ENCODE peak calls at places on chromosomes 2 and 18, in six cellular contexts. One of them, this sample, is unnamed. For H3K4me1, the result is how much of the 10 kb centered on the place peaks cover.

GRCh38 chr2:153873062-153874048 is 1.6 kb downstream of the GALNT13 start:
- DNase-seq in trophoblast cell: no peak
- DNase-seq in neuronal stem cell: no peak
- DNase-seq in IMR-90: no peak
- DNase-seq in H9: peak
- DNase-seq in H1: no peak
- DNase-seq in this sample: no peak

GRCh38 chr2:196018037-196018436 is 50.6 kb downstream of the DNAH7 start:
- DNase-seq in H9: no peak
- DNase-seq in trophoblast cell: no peak
- DNase-seq in IMR-90: no peak
- DNase-seq in H1: no peak
- DNase-seq in neuronal stem cell: no peak
- DNase-seq in this sample: no peak

GRCh38 chr18:48992133-48992532 is 41.4 kb upstream of the SMAD7 start:
- DNase-seq in trophoblast cell: no peak
- DNase-seq in H9: no peak
- DNase-seq in IMR-90: no peak
- DNase-seq in neuronal stem cell: no peak
- DNase-seq in H1: no peak
- DNase-seq in this sample: no peak

GRCh38 chr2:104872866-104873688 is 19.2 kb downstream of the POU3F3 start:
- DNase-seq in H1: no peak
- DNase-seq in neuronal stem cell: peak
- DNase-seq in H9: peak
- DNase-seq in trophoblast cell: peak
- DNase-seq in IMR-90: peak
- DNase-seq in this sample: peak

GRCh38 chr2:233386382-233387041 is 32.2 kb downstream of the DGKD start:
- DNase-seq in H1: no peak
- DNase-seq in IMR-90: peak
- DNase-seq in neuronal stem cell: no peak
- DNase-seq in trophoblast cell: no peak
- DNase-seq in H9: no peak
- DNase-seq in this sample: peak

GRCh38 chr18:14086459-14087231 is 45.6 kb downstream of the ZNF519 start:
- DNase-seq in trophoblast cell: peak
- DNase-seq in H9: peak
- DNase-seq in H1: peak
- DNase-seq in neuronal stem cell: peak
- DNase-seq in IMR-90: peak
- DNase-seq in this sample: peak

GRCh38 chr2:239309398-239310245 is 91.2 kb downstream of the HDAC4 start:
- DNase-seq in H9: peak
- DNase-seq in H1: no peak
- DNase-seq in neuronal stem cell: no peak
- DNase-seq in trophoblast cell: no peak
- DNase-seq in IMR-90: no peak
- DNase-seq in this sample: no peak

GRCh38 chr2:71892896-71893295 is 254.8 kb downstream of the CYP26B1 start:
- DNase-seq in H9: no peak
- DNase-seq in trophoblast cell: no peak
- DNase-seq in H1: no peak
- DNase-seq in neuronal stem cell: no peak
- DNase-seq in IMR-90: no peak
- DNase-seq in this sample: no peak

GRCh38 chr2:113697516-113697915 is 58.9 kb downstream of the SLC35F5 start:
- DNase-seq in H9: no peak
- DNase-seq in IMR-90: no peak
- DNase-seq in neuronal stem cell: no peak
- DNase-seq in H1: no peak
- DNase-seq in trophoblast cell: no peak
- DNase-seq in this sample: no peak

DNA sequence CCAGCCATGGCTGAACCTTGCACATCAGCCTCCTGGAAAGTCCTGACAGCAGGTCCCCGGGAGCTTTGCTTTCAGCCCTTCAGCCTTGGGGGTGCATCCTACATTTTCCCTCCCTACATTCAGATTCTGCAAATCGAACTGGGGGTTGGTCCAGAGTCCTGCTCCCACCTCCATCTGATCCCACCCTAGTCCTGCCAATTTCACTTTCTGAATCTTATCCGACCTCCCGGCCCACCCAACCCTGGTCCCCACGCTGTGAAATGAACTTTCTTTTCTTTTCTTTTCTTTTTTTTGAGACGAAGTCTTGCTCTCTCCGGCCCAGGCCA is 47.8 kb upstream of the ODC1 start:
- DNase-seq in H1: no peak
- DNase-seq in trophoblast cell: no peak
- DNase-seq in H9: no peak
- DNase-seq in IMR-90: no peak
- DNase-seq in neuronal stem cell: no peak
- DNase-seq in this sample: no peak
- H3K4me1 ChIP-seq in H1: under half
- H3K4me1 ChIP-seq in trophoblast cell: under half
- H3K4me1 ChIP-seq in H9: under half
- H3K4me1 ChIP-seq in IMR-90: under half
- H3K4me1 ChIP-seq in neuronal stem cell: under half
- H3K4me1 ChIP-seq in this sample: under half

DNA sequence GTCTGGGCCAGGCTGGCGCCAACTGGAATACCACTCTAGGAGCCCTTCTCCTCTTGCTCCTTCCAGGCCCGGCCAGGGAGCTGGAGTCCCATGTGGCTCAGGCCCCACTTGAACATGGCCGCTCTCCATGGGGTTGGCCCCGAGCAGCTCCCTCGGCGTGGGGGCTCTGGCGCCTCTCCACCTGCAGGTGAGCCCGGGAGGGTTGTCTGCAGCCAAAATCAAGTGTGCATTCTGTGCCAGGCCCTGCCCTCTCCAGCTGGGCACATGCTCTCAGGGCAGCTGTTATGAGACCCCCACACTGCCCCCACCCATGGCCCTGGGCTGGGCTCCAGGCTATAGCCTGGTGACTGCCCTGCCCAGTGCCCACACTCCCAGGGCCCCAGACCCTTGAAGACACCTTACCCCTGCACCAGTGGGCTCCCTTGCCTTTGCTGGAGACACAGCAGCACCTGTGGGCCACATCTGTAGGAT is 45.8 kb upstream of the HS6ST1 start:
- DNase-seq in neuronal stem cell: no peak
- DNase-seq in trophoblast cell: no peak
- DNase-seq in H1: no peak
- DNase-seq in IMR-90: no peak
- DNase-seq in H9: no peak
- DNase-seq in this sample: no peak
- H4K91ac ChIP-seq in neuronal stem cell: no peak
- H4K91ac ChIP-seq in trophoblast cell: peak
- H4K91ac ChIP-seq in H1: peak
- H4K91ac ChIP-seq in IMR-90: peak
- H4K91ac ChIP-seq in H9: no peak
- H4K91ac ChIP-seq in this sample: peak

GRCh38 chr2:127721311-127721977 is 20.1 kb downstream of the SFT2D3 start:
- DNase-seq in trophoblast cell: no peak
- DNase-seq in IMR-90: peak
- DNase-seq in H1: no peak
- DNase-seq in H9: no peak
- DNase-seq in neuronal stem cell: no peak
- DNase-seq in this sample: peak
- H3K4me1 ChIP-seq in trophoblast cell: under half
- H3K4me1 ChIP-seq in IMR-90: under half
- H3K4me1 ChIP-seq in H1: under half
- H3K4me1 ChIP-seq in H9: under half
- H3K4me1 ChIP-seq in neuronal stem cell: under half
- H3K4me1 ChIP-seq in this sample: under half

DNA sequence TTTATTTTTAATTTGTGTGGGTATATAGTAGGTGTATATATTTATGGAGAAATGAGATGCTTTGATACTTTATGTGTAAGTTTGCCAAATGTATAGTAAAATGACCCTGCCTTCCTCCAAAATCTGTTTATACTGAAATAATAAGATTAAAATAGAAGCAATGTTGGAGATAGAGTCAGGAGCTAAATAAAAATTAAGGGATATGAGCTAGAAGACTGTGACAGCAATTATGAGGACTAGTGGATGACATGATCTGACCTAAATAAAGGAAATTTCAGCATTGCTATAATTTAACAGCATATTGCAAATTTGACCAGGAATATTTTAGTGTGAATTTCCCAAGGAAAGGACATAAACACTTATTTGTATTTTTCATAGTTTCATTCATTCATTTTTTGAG is 60.7 kb downstream of the ITGB6 start:
- DNase-seq in IMR-90: no peak
- DNase-seq in trophoblast cell: no peak
- DNase-seq in H9: no peak
- DNase-seq in neuronal stem cell: no peak
- DNase-seq in H1: no peak
- DNase-seq in this sample: no peak
- H4K91ac ChIP-seq in IMR-90: no peak
- H4K91ac ChIP-seq in trophoblast cell: no peak
- H4K91ac ChIP-seq in H9: no peak
- H4K91ac ChIP-seq in neuronal stem cell: no peak
- H4K91ac ChIP-seq in H1: no peak
- H4K91ac ChIP-seq in this sample: no peak

DNA sequence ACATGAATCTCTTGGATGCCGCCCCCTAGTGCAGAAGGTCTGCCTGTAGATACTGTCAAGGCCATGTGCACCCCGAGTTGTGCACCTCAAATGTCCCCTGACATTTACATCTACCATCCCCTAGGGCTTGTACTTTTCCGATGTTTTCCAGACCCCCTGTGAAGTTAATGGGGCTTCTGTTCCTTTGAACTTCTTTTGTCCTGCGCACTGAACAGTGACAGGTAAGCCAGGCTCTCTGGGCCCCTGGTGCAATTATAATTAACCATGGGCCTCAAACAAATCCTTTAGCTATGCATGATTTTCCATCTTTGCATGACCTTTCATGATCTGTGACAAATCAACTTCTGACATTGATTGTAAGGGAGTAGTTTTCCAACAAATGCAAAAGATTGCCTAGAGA is 158.4 kb downstream of the FHOD3 start:
- DNase-seq in H9: no peak
- DNase-seq in H1: no peak
- DNase-seq in neuronal stem cell: no peak
- DNase-seq in trophoblast cell: no peak
- DNase-seq in IMR-90: no peak
- DNase-seq in this sample: no peak
- H3K4me1 ChIP-seq in H9: under half
- H3K4me1 ChIP-seq in H1: under half
- H3K4me1 ChIP-seq in neuronal stem cell: under half
- H3K4me1 ChIP-seq in trophoblast cell: under half
- H3K4me1 ChIP-seq in IMR-90: under half
- H3K4me1 ChIP-seq in this sample: under half

GRCh38 chr2:99554238-99554637 is 64.4 kb upstream of the REV1 start:
- DNase-seq in H1: peak
- DNase-seq in trophoblast cell: peak
- DNase-seq in H9: peak
- DNase-seq in IMR-90: no peak
- DNase-seq in neuronal stem cell: no peak
- DNase-seq in this sample: no peak

GRCh38 chr2:99555410-99555809 is 65.6 kb upstream of the REV1 start:
- DNase-seq in trophoblast cell: peak
- DNase-seq in IMR-90: no peak
- DNase-seq in neuronal stem cell: no peak
- DNase-seq in H1: no peak
- DNase-seq in H9: no peak
- DNase-seq in this sample: no peak

GRCh38 chr2:99550368-99550767 is 60.6 kb upstream of the REV1 start:
- DNase-seq in IMR-90: no peak
- DNase-seq in H1: no peak
- DNase-seq in trophoblast cell: no peak
- DNase-seq in neuronal stem cell: no peak
- DNase-seq in H9: no peak
- DNase-seq in this sample: no peak

GRCh38 chr2:99552529-99552928 is 62.7 kb upstream of the REV1 start:
- DNase-seq in H9: no peak
- DNase-seq in H1: no peak
- DNase-seq in trophoblast cell: no peak
- DNase-seq in IMR-90: no peak
- DNase-seq in neuronal stem cell: no peak
- DNase-seq in this sample: no peak
- H4K91ac ChIP-seq in H9: no peak
- H4K91ac ChIP-seq in H1: no peak
- H4K91ac ChIP-seq in trophoblast cell: no peak
- H4K91ac ChIP-seq in IMR-90: no peak
- H4K91ac ChIP-seq in neuronal stem cell: no peak
- H4K91ac ChIP-seq in this sample: no peak

GRCh38 chr2:3179626-3180025 is 198.0 kb downstream of the EIPR1 start:
- DNase-seq in H1: no peak
- DNase-seq in IMR-90: no peak
- DNase-seq in H9: no peak
- DNase-seq in neuronal stem cell: no peak
- DNase-seq in trophoblast cell: no peak
- DNase-seq in this sample: no peak
- H3K4me1 ChIP-seq in H1: under half
- H3K4me1 ChIP-seq in IMR-90: under half
- H3K4me1 ChIP-seq in H9: under half
- H3K4me1 ChIP-seq in neuronal stem cell: under half
- H3K4me1 ChIP-seq in trophoblast cell: under half
- H3K4me1 ChIP-seq in this sample: under half

This sample was measured in mesenchymal stem cell.